ENCODE peak calls at places on chromosomes 16 and 17, in six cellular contexts. M is activated CD4-positive, alpha-beta T cell treated with anti-CD3 and anti-CD28 coated beads, Interleukin-2, amount 50 U/mL, for 24 hours; D is stimulated activated CD8-positive, alpha-beta memory T cell treated with anti-CD3 and anti-CD28 coated beads, Interleukin-15, amount 100 ng/mL, for 4 hours; R is iris pigment epithelial cell; H is CD4-positive, alpha-beta T cell; X is NCI-H1092. U is an unnamed sample.

GRCh38 chr16:48318630-48319029 is 66.6 kb downstream of the SIAH1 start:
- DNase-seq in M (peak), D (no peak), R (peak), H (peak), X (no peak), U (no peak)

GRCh38 chr17:64118452-64118979 is 11.4 kb downstream of the ERN1 start:
- DNase-seq in M (no peak), D (no peak), R (no peak), H (no peak), X (peak), U (no peak)

GRCh38 chr16:47392114-47392513 is 68.7 kb downstream of the ITFG1 start:
- DNase-seq in M (no peak), D (no peak), R (peak), H (no peak), X (no peak), U (no peak)

GRCh38 chr17:55442462-55442861 is 20.8 kb upstream of the MMD start:
- DNase-seq in M (no peak), D (no peak), R (no peak), H (no peak), X (no peak), U (no peak)

GRCh38 chr17:44546711-44547606 is 10.3 kb upstream of the FZD2 start:
- DNase-seq in M (no peak), D (no peak), R (peak), H (no peak), X (no peak), U (no peak)

GRCh38 chr16:14392960-14393359 is 237.1 kb downstream of the PARN start:
- DNase-seq in M (no peak), D (no peak), R (no peak), H (no peak), X (no peak), U (no peak)

GRCh38 chr17:49722066-49722465 is 14.3 kb upstream of the SLC35B1 start:
- DNase-seq in M (no peak), D (no peak), R (no peak), H (no peak), X (no peak), U (no peak)

GRCh38 chr17:80663783-80664206 is 119.2 kb downstream of the RPTOR start:
- DNase-seq in M (peak), D (no peak), R (peak), H (peak), X (no peak), U (no peak)

U was measured in H1.